ENCODE peak calls at places on chromosomes 12 and 14, in nine cellular contexts. P is heart left ventricle; C is thoracic aorta; W is naive thymus-derived CD4-positive, alpha-beta T cell; U is dorsolateral prefrontal cortex; X is CD8-positive, alpha-beta memory T cell; S is aorta; I is Caco-2; J is fibroblast of lung. T is an unnamed sample. For H3K27me3, the result is how much of the 10 kb centered on the place peaks cover.

GRCh38 chr12:107384645-107385044 is 291.3 kb upstream of the CRY1 start:
- DNase-seq in P (no peak), X (no peak), W (no peak), I (no peak), U (no peak), S (no peak), C (no peak), J (no peak), T (no peak)

GRCh38 chr12:28446031-28446430 is 255.8 kb downstream of the CCDC91 start:
- DNase-seq in P (no peak), U (no peak), I (no peak), S (no peak), X (no peak), J (no peak), C (no peak), W (no peak), T (no peak)

GRCh38 chr12:101608301-101609133 is 13.7 kb downstream of the MYBPC1 start:
- DNase-seq in X (no peak), W (no peak), C (no peak), U (no peak), P (no peak), J (no peak), I (peak), S (no peak), T (peak)

GRCh38 chr14:34649344-34649743 is 19.4 kb upstream of the SNX6 start:
- DNase-seq in S (no peak), U (no peak), J (peak), X (no peak), W (no peak), I (no peak), C (no peak), P (no peak), T (no peak)

GRCh38 chr14:37591941-37592287 is 3.1 kb downstream of the FOXA1 start:
- DNase-seq in J (no peak), I (no peak), U (no peak), C (no peak), X (no peak), S (peak), P (no peak), W (no peak), T (peak)

GRCh38 chr12:124663771-124664366 is 96.5 kb upstream of the NCOR2 start:
- DNase-seq in P (no peak), X (no peak), U (peak), C (no peak), W (no peak), J (no peak), I (no peak), S (no peak), T (no peak)

GRCh38 chr12:62787606-62788005 is 147.3 kb downstream of the PPM1H start:
- DNase-seq in W (no peak), J (peak), I (no peak), S (no peak), C (no peak), X (no peak), P (no peak), U (no peak), T (no peak)

GRCh38 chr12:104143002-104143401 is 5.0 kb upstream of the NFYB start:
- DNase-seq in J (no peak), S (no peak), U (no peak), W (no peak), C (no peak), I (no peak), P (no peak), X (no peak), T (no peak)

GRCh38 chr14:102510616-102511520 is 1.3 kb upstream of the ANKRD9 start:
- DNase-seq in I (peak), J (no peak), W (peak), S (no peak), U (no peak), P (peak), C (no peak), X (no peak), T (peak)

GRCh38 chr14:82855912-82856381 is 1322.3 kb upstream of the SEL1L start:
- DNase-seq in I (peak), J (peak), C (no peak), P (no peak), X (no peak), U (no peak), W (no peak), S (no peak), T (peak)

GRCh38 chr12:89544730-89545184 is 18.9 kb upstream of the POC1B start:
- DNase-seq in S (peak), C (no peak), I (no peak), P (peak), U (no peak), X (no peak), W (no peak), J (peak), T (peak)

GRCh38 chr12:68043446-68043845 is 54.2 kb downstream of the IFNG-AS1 start:
- DNase-seq in C (no peak), U (no peak), P (no peak), W (no peak), I (no peak), S (no peak), J (no peak), X (no peak), T (no peak)

GRCh38 chr12:85076688-85077430 is 40.7 kb downstream of the LRRIQ1 start:
- DNase-seq in I (peak), C (no peak), J (peak), P (no peak), U (no peak), X (no peak), S (no peak), W (no peak), T (peak)

GRCh38 chr12:32302218-32302826 is 97.0 kb upstream of the FGD4 start:
- DNase-seq in I (no peak), W (peak), C (no peak), P (no peak), S (no peak), U (no peak), X (no peak), J (peak), T (no peak)

GRCh38 chr12:96078281-96078761 is 42.9 kb upstream of the LTA4H start:
- DNase-seq in P (peak), U (no peak), I (no peak), J (no peak), C (no peak), S (peak), X (no peak), W (no peak), T (no peak)

GRCh38 chr14:75234173-75234855 is 44.3 kb upstream of the FOS start:
- DNase-seq in J (peak), S (peak), U (no peak), W (no peak), C (no peak), X (no peak), I (peak), P (peak), T (peak)

GRCh38 chr14:71140157-71140556 is 232.9 kb downstream of the PCNX1 start:
- DNase-seq in C (no peak), I (no peak), U (no peak), W (no peak), J (no peak), X (no peak), S (no peak), P (no peak), T (no peak)

GRCh38 chr12:27999521-27999920 is 27.0 kb upstream of the PTHLH start:
- DNase-seq in C (no peak), X (no peak), W (no peak), I (no peak), S (no peak), J (no peak), P (no peak), U (no peak), T (no peak)

DNA sequence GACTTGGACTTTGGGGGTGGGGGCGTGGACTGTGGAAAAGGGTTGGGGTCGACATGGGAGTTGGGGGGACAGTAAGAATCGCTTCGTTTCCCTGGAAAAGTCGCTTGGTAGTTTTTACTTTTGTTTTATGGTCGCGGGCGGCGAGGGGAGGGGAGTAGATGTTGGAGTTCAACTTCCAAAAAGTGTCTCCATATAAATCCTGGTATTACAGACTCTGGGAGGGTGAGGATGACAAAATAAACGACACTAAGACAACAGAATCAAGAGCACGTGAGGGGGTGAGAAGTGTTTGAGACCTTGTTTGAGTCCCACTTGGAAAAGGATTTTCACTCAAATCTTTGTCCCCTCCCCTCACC is 650 bp upstream of the BCL11B start:
- DNase-seq in X (no peak), U (no peak), S (no peak), W (no peak), P (no peak), C (no peak), J (no peak), I (no peak), T (no peak)
- H3K27me3 ChIP-seq in X (under half), U (under half), S (under half), W (under half), P (half or more), C (under half), J (under half), I (under half), T (under half)

DNA sequence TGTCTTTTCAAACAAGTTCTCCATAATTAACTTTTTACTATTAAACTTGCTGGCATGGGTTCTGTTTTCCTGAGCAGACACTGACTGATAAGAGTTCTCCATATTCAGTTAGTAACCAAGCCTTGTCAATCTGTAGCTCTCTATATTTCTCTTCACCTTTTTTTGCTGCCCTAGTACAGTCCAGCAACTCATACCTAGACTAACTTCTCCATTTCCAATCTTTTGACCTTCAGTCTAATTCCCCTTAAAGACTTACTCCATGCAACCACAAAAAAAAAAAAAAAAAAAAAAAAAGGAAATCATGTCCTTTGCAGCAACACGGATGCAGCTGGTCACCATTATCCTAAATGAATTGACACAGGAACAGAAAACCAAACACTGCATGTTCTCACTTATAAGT is 125.7 kb upstream of the KRAS start:
- DNase-seq in S (no peak), U (no peak), I (no peak), P (no peak), J (no peak), X (no peak), C (no peak), W (no peak), T (no peak)
- H3K27me3 ChIP-seq in S (under half), U (under half), I (under half), P (under half), J (under half), X (under half), C (under half), W (under half), T (under half)

GRCh38 chr14:100667706-100668105 is 59.0 kb upstream of the DLK1 start:
- DNase-seq in C (no peak), U (no peak), W (no peak), I (no peak), S (no peak), P (no peak), J (no peak), X (no peak), T (no peak)
- H3K27me3 ChIP-seq in C (under half), U (under half), W (under half), I (under half), S (under half), P (under half), J (under half), X (under half), T (under half)

GRCh38 chr14:41037388-41037787 is 569.3 kb upstream of the LRFN5 start:
- DNase-seq in P (no peak), X (no peak), J (no peak), I (no peak), C (no peak), W (no peak), U (no peak), S (no peak), T (no peak)

DNA sequence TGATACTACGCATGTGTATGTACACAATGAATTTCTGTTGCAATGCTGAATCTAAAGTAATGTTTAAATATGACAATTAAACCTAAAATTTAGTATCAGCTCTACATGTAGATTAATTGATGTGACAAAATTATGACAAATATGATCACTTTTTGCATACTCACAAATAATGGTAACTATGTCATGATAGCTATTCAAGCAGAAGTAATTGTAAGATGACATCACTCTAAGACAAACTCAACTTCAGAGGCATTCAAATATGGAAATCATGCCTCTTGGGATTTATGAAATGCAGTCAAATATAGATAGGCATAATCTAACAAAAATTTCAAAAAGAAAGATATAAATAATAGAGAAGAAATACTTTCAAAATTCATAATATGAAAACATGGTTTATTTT is 571.7 kb upstream of the LRFN5 start:
- DNase-seq in X (no peak), I (no peak), W (no peak), C (no peak), S (no peak), J (no peak), U (no peak), P (no peak), T (no peak)
- H3K27me3 ChIP-seq in X (under half), I (under half), W (under half), C (under half), S (under half), J (under half), U (under half), P (under half), T (under half)